ENCODE peak calls at places on chromosomes 2 and 18, in seven cellular contexts. F is colonic mucosa, E is MM.1S, G is PC-9, J is tibial artery, Q is pancreas, B is ovary. W is an unnamed sample.

GRCh38 chr2:61582191-61582590 is 44.0 kb upstream of the XPO1 start:
- DNase-seq in Q (no peak), B (no peak), G (no peak), J (no peak), F (no peak), E (no peak), W (no peak)

GRCh38 chr18:58584219-58585127 is 44.4 kb downstream of the ALPK2 start:
- DNase-seq in E (no peak), B (no peak), G (no peak), J (no peak), F (no peak), Q (no peak), W (no peak)

GRCh38 chr18:50410894-50411293 is 36.0 kb downstream of the SKA1 start:
- DNase-seq in Q (no peak), F (no peak), J (no peak), G (no peak), B (no peak), E (no peak), W (no peak)

GRCh38 chr2:71664161-71664560 is 210.8 kb downstream of the DYSF start:
- DNase-seq in J (no peak), B (no peak), Q (no peak), G (no peak), F (no peak), E (no peak), W (peak; percentile 22)

GRCh38 chr18:68555935-68556334 is 159.0 kb downstream of the TMX3 start:
- DNase-seq in B (no peak), G (no peak), F (no peak), Q (no peak), J (no peak), E (no peak), W (no peak)

GRCh38 chr2:144099746-144100438 is 420.0 kb downstream of the ZEB2 start:
- DNase-seq in F (no peak), E (no peak), G (peak; percentile 15), Q (no peak), B (no peak), J (no peak), W (no peak)

GRCh38 chr2:238761802-238762373 is 86.0 kb upstream of the TWIST2 start:
- DNase-seq in J (no peak), E (no peak), G (no peak), Q (no peak), B (no peak), F (no peak), W (no peak)

GRCh38 chr2:170052151-170052550 is 125.8 kb upstream of the MYO3B start:
- DNase-seq in J (no peak), F (no peak), E (no peak), B (no peak), Q (no peak), G (no peak), W (no peak)

GRCh38 chr18:615773-616172 is 19.0 kb downstream of the CLUL1 start:
- DNase-seq in F (no peak), Q (peak; percentile 76), B (no peak), J (no peak), G (no peak), E (no peak), W (no peak)

GRCh38 chr2:150549381-150549780 is 61.9 kb upstream of the RND3 start:
- DNase-seq in B (no peak), J (no peak), F (no peak), Q (no peak), G (no peak), E (no peak), W (no peak)

GRCh38 chr2:86695053-86695691 is 24.9 kb upstream of the RMND5A start:
- DNase-seq in Q (no peak), J (no peak), F (peak; percentile 46), B (no peak), E (no peak), G (peak; percentile 62), W (no peak)

GRCh38 chr2:30235008-30235655 is 3.8 kb downstream of the LBH start:
- DNase-seq in Q (no peak), B (no peak), J (no peak), G (no peak), F (no peak), E (no peak), W (no peak)

GRCh38 chr2:176174382-176174834 is 14.1 kb upstream of the HOXD1 start:
- DNase-seq in G (no peak), F (no peak), E (no peak), B (no peak), J (no peak), Q (no peak), W (no peak)

GRCh38 chr2:107808986-107809385 is 17.7 kb upstream of the RGPD4 start:
- DNase-seq in B (no peak), F (no peak), G (no peak), E (no peak), J (no peak), Q (no peak), W (no peak)

GRCh38 chr2:151973901-151974199 is 125.0 kb downstream of the CACNB4 start:
- DNase-seq in Q (no peak), B (no peak), G (no peak), J (peak; percentile 31), F (no peak), E (no peak), W (no peak)

GRCh38 chr2:160576054-160576499 is 82.5 kb upstream of the RBMS1 start:
- DNase-seq in G (no peak), E (no peak), J (no peak), Q (no peak), B (no peak), F (no peak), W (no peak)

DNA sequence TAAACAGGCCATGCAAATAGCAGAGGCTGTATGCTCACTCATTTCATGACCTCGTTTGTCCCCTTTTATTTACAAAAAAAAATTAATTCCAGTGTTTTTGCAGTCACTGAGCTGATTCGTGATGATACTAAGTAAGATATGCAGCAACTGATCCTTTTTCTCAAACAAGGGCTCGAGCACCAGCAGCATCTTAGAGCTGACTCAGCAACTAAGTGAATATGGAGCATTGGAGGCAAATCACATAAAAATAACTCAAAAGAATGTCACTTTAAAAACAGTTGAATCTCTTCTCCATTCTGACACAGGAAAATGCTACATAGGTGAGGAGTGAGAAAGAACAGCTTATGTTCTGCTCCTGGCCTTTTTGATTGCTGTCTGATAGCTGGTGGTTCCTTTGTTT is 152.8 kb downstream of the ABCA12 start:
- DNase-seq in B (no peak), E (no peak), F (no peak), G (no peak), J (no peak), Q (no peak), W (no peak)
- H3K9me3 ChIP-seq in B (no peaks in the 10 kb centered on the region), E (no peaks in the 10 kb centered on the region), F (no peaks in the 10 kb centered on the region), G (no peaks in the 10 kb centered on the region), J (no peaks in the 10 kb centered on the region), Q (no peaks in the 10 kb centered on the region), W (no peaks in the 10 kb centered on the region)

GRCh38 chr18:75238100-75238499 is 27.5 kb downstream of the TSHZ1 start:
- DNase-seq in B (no peak), Q (no peak), E (no peak), J (no peak), F (no peak), G (no peak), W (no peak)

GRCh38 chr18:75241705-75242104 is 31.1 kb downstream of the TSHZ1 start:
- DNase-seq in Q (no peak), B (no peak), G (no peak), J (no peak), E (no peak), F (no peak), W (no peak)

GRCh38 chr18:75238786-75239185 is 28.2 kb downstream of the TSHZ1 start:
- DNase-seq in B (no peak), E (no peak), G (no peak), J (no peak), F (no peak), Q (no peak), W (no peak)

GRCh38 chr18:75244336-75244735 is 33.7 kb downstream of the TSHZ1 start:
- DNase-seq in F (no peak), E (no peak), J (no peak), B (no peak), G (no peak), Q (peak; percentile 30), W (no peak)

DNA sequence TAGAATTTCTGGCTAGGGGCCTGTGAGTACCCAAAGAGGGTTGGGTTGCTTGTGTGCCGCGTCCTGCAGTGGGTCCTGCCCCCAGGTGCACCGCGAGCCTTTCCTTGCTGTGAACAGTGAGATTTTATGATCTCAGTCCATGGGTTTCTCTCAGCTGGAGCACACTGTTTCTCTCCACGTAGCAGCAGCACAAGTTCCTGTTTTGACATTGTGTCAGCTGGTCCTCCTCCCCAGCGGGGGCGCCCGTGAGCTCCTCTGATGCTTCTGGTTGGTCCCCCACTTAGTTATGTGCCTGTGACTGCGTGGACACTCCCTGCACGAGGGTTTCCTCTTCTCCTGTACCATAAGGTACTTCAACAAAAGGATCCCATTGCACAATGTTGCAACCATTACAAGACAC is 29.8 kb downstream of the TSHZ1 start:
- DNase-seq in E (no peak), G (no peak), B (no peak), J (no peak), F (no peak), Q (no peak), W (no peak)
- H3K4me1 ChIP-seq in E (no peaks in the 10 kb centered on the region), G (no peaks in the 10 kb centered on the region), B (peaks cover 45% of the 10 kb centered on the region), J (no peaks in the 10 kb centered on the region), F (no peaks in the 10 kb centered on the region), Q (no peaks in the 10 kb centered on the region), W (peaks cover 8% of the 10 kb centered on the region)

GRCh38 chr2:45567974-45568789 is 42.9 kb downstream of the SRBD1 start:
- DNase-seq in B (no peak), J (no peak), E (peak; percentile 90), G (no peak), Q (no peak), F (no peak), W (no peak)
- H3K4me3 ChIP-seq in B (no peak overlapping the region), J (no peak overlapping the region), E (peak overlapping the region; percentile 55), G (no peak overlapping the region), Q (no peak overlapping the region), F (peak overlapping the region; percentile 13), W (no peak overlapping the region)

DNA sequence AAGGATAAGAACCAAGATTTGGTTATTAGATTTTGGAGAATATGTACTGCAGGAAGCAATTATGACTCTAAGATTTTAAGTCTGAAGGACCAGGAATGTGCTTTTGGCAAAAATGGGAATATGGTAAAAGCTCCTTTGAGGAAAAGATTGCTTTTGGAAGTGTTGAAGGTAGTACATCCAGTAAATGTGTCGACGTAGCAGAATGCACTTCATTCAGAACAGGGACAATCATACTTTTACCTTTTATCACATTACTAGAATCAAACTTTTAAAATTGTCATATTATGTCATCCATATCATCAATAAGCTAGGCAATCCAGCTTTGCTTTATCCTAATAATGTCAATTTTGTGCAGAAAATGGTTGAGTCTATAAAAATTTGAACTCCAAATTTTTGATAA is 74.3 kb upstream of the MSTN start:
- DNase-seq in J (no peak), G (no peak), E (no peak), F (no peak), B (no peak), Q (no peak), W (no peak)
- H3K9me3 ChIP-seq in J (peaks cover 5% of the 10 kb centered on the region), G (no peaks in the 10 kb centered on the region), E (no peaks in the 10 kb centered on the region), F (no peaks in the 10 kb centered on the region), B (no peaks in the 10 kb centered on the region), Q (no peaks in the 10 kb centered on the region), W (peaks cover 3% of the 10 kb centered on the region)

GRCh38 chr2:2926858-2927175 is 450.8 kb downstream of the EIPR1 start:
- DNase-seq in F (no peak), E (no peak), Q (no peak), B (no peak), J (no peak), G (no peak), W (no peak)
- H3K4me1 ChIP-seq in F (no peaks in the 10 kb centered on the region), E (no peaks in the 10 kb centered on the region), Q (no peaks in the 10 kb centered on the region), B (no peaks in the 10 kb centered on the region), J (no peaks in the 10 kb centered on the region), G (no peaks in the 10 kb centered on the region), W (no peaks in the 10 kb centered on the region)